ENCODE peak calls at places on chromosome 1, in seven cellular contexts. O is upper lobe of right lung; Q is IMR-90; P is lower lobe of right lung; N is CD4-positive, CD25-positive, alpha-beta regulatory T cell; T is right cardiac atrium; B is gastrocnemius medialis. D is an unnamed sample.

GRCh38 chr1:229253170-229253974 is 17.5 kb upstream of the RAB4A start:
- ATAC-seq in B (no peak), Q (no peak), P (no peak), N (peak), O (no peak), T (no peak), D (no peak)

GRCh38 chr1:227445092-227445674 is 118.2 kb upstream of the ZNF678 start:
- ATAC-seq in O (no peak), N (no peak), P (no peak), B (no peak), Q (no peak), T (no peak), D (no peak)

GRCh38 chr1:35319988-35320713 is 51.6 kb downstream of the ZMYM4 start:
- ATAC-seq in B (peak), P (peak), T (peak), O (peak), N (no peak), Q (peak), D (no peak)

GRCh38 chr1:221149111-221149510 is 269.9 kb downstream of the HLX start:
- ATAC-seq in P (peak), T (peak), N (no peak), Q (peak), O (peak), B (peak), D (peak)

GRCh38 chr1:58573705-58574591 is 3.1 kb downstream of the TACSTD2 start:
- ATAC-seq in N (peak), B (no peak), Q (no peak), O (peak), P (peak), T (no peak), D (no peak)

GRCh38 chr1:236035681-236036101 is 29.2 kb downstream of the NID1 start:
- ATAC-seq in B (peak), P (no peak), N (no peak), Q (peak), O (no peak), T (peak), D (peak)

GRCh38 chr1:47147047-47147785 is 10.0 kb downstream of the CYP4A22 start:
- ATAC-seq in P (no peak), B (no peak), Q (no peak), T (no peak), N (no peak), O (no peak), D (no peak)

GRCh38 chr1:93471284-93471683 is 23.4 kb downstream of the FNBP1L start:
- ATAC-seq in B (no peak), Q (no peak), P (no peak), O (no peak), T (no peak), N (no peak), D (no peak)

GRCh38 chr1:33267468-33268205 is 11.3 kb downstream of the ZNF362 start:
- ATAC-seq in P (no peak), N (no peak), Q (no peak), B (no peak), T (no peak), O (no peak), D (no peak)

GRCh38 chr1:20197329-20197791 is 11.0 kb upstream of the PLA2G2C start:
- ATAC-seq in N (no peak), O (no peak), Q (no peak), P (no peak), B (no peak), T (no peak), D (no peak)

GRCh38 chr1:112698366-112699310 is 8.3 kb downstream of the RHOC start:
- ATAC-seq in Q (no peak), P (no peak), T (no peak), N (no peak), O (peak), B (no peak), D (no peak)

GRCh38 chr1:63981408-63981773 is 207.6 kb downstream of the ROR1 start:
- ATAC-seq in Q (no peak), O (no peak), B (peak), N (no peak), P (no peak), T (no peak), D (no peak)

GRCh38 chr1:171939730-171940129 is 98.4 kb downstream of the DNM3 start:
- ATAC-seq in T (no peak), Q (no peak), B (no peak), N (no peak), P (no peak), O (no peak), D (no peak)

GRCh38 chr1:108591471-108591870 is 31.6 kb downstream of the EEIG2 start:
- ATAC-seq in B (no peak), N (no peak), Q (peak), T (peak), P (peak), O (peak), D (peak)

GRCh38 chr1:178653091-178653490 is 72.0 kb upstream of the RALGPS2 start:
- ATAC-seq in P (no peak), B (no peak), N (no peak), O (no peak), T (no peak), Q (no peak), D (no peak)

GRCh38 chr1:19676438-19676922 is 11.8 kb downstream of the HTR6 start:
- ATAC-seq in T (peak), O (peak), Q (peak), N (no peak), B (peak), P (peak), D (peak)

GRCh38 chr1:13623021-13623637 is 39.5 kb downstream of the PDPN start:
- ATAC-seq in T (no peak), B (no peak), Q (no peak), N (no peak), O (peak), P (peak), D (peak)

GRCh38 chr1:243944429-243945160 is 94.6 kb upstream of the AKT3 start:
- ATAC-seq in B (no peak), T (no peak), N (no peak), O (no peak), Q (peak), P (no peak), D (no peak)

GRCh38 chr1:159141584-159142518 is 29.6 kb upstream of the CADM3 start:
- ATAC-seq in B (no peak), O (no peak), N (no peak), P (no peak), Q (peak), T (no peak), D (no peak)

GRCh38 chr1:248618119-248618518 is 16.8 kb downstream of the OR2T11 start:
- ATAC-seq in N (no peak), B (no peak), Q (no peak), P (no peak), T (no peak), O (no peak), D (no peak)

GRCh38 chr1:26159113-26160039 is 497 bp downstream of the FAM110D start:
- ATAC-seq in N (no peak), P (no peak), B (no peak), O (no peak), T (peak), Q (no peak), D (no peak)

GRCh38 chr1:51472349-51472748 is 46.7 kb downstream of the EPS15 start:
- ATAC-seq in N (no peak), T (peak), O (peak), Q (peak), P (peak), B (no peak), D (no peak)

GRCh38 chr1:223076382-223076781 is 66.7 kb downstream of the TLR5 start:
- ATAC-seq in Q (no peak), O (no peak), N (no peak), P (no peak), T (peak), B (no peak), D (no peak)

GRCh38 chr1:223079498-223079897 is 63.5 kb downstream of the TLR5 start:
- ATAC-seq in O (no peak), P (no peak), B (no peak), N (no peak), T (no peak), Q (no peak), D (no peak)

GRCh38 chr1:223084466-223084865 is 58.6 kb downstream of the TLR5 start:
- ATAC-seq in N (no peak), B (no peak), Q (no peak), P (no peak), O (no peak), T (peak), D (peak)

GRCh38 chr1:223077434-223077833 is 65.6 kb downstream of the TLR5 start:
- ATAC-seq in O (peak), T (peak), N (no peak), Q (no peak), B (no peak), P (no peak), D (no peak)

DNA sequence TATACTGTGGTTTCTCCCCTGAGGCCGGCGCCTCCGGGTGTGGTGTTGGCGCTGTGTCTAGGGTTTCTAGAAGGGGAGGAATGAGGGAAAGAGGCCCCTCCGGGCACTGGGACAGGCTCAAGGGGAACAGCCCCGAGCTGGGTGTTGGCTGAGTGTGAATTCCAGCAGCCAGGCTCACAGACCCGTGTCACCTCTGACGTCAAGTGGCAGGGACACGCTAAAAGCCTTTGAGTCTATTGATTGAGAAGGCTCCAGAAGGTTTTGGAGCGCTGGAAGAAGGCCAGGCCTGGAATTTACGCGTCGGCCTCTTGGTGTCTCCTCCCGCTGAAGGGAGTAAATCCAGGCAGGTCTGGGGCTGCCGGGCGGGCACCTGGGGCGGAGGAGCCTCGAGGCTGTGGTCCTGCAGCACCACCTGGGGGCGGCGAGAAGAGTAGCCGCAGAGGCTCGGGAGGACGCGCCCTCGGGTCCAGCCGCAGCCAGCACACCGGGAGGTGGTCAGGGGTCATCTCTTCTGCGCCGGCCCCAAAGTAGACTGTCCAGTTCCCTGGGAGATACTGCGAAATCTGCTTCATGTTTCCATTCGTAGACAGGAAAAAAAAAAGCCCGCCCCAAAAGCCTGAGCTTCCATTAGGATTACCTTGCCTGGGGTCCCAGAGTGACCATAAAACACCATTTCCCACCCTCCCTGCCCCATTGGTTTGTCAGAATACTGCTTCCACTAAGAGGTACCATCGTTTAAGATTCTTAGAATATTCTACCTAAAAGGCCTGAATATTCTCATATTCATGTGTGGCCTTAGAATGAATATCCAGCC is 61.7 kb downstream of the TLR5 start:
- ATAC-seq in T (peak), N (peak), B (peak), P (peak), Q (peak), O (peak), D (peak)
- H3K4me3 ChIP-seq in T (peak), N (peak), B (peak), P (peak), Q (peak), O (peak), D (peak)

GRCh38 chr1:41330588-41331545 is 30.4 kb upstream of the FOXO6 start:
- ATAC-seq in N (no peak), Q (peak), P (no peak), O (peak), T (peak), B (no peak), D (no peak)

GRCh38 chr1:41331546-41331917 is 29.7 kb upstream of the FOXO6 start:
- ATAC-seq in B (no peak), Q (no peak), N (no peak), T (no peak), O (no peak), P (no peak), D (no peak)

GRCh38 chr1:41328780-41329640 is 32.2 kb upstream of the FOXO6 start:
- ATAC-seq in Q (no peak), T (no peak), B (no peak), O (no peak), P (no peak), N (no peak), D (no peak)

GRCh38 chr1:41328011-41328615 is 33.1 kb upstream of the FOXO6 start:
- ATAC-seq in N (no peak), B (no peak), Q (no peak), P (no peak), T (no peak), O (no peak), D (no peak)

GRCh38 chr1:41329662-41330587 is 31.3 kb upstream of the FOXO6 start:
- ATAC-seq in O (no peak), P (no peak), N (no peak), B (no peak), T (peak), Q (no peak), D (no peak)
- H3K4me3 ChIP-seq in O (no peak), P (no peak), N (no peak), B (no peak), T (no peak), Q (no peak), D (no peak)

DNA sequence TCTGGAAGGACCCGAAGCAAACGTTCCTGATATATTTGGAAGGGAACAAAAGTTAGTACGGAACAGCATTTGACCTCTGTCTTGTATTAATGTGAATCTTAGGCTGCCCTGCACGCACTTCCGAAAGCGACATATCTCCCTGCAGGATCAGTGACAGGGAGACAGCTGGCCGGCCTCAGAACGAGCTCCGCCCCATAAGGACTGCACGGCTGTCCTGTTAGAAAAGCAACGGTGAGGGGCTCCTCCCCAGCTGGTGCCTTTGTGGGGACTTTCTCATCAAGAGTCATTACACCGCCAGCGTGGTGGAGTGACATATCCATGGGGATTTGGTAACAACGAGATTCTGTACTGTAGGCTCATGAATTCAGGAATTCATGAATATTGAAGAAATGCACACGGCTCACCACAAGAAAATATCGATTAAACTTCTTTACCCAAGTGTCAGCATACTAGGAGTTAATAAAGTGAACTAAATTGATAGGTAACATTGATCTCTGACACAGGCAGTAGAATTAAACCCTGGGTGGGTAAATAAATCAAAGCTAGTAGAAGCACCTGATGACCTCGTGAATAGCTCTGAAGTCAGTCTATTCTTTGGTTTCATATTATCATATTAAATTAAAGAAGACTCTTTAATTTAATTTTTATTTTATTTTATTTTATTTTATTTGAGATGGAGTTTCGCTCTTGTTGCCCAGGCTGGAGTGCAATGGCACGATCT is 8.1 kb upstream of the GREM2 start:
- ATAC-seq in N (no peak), P (no peak), B (no peak), T (no peak), O (no peak), Q (no peak), D (no peak)
- H3K4me3 ChIP-seq in N (no peak), P (no peak), B (peak), T (no peak), O (no peak), Q (no peak), D (no peak)

GRCh38 chr1:157562515-157562914 is 10.2 kb upstream of the FCRL5 start:
- ATAC-seq in Q (no peak), T (no peak), P (no peak), N (no peak), O (no peak), B (no peak), D (no peak)

DNA sequence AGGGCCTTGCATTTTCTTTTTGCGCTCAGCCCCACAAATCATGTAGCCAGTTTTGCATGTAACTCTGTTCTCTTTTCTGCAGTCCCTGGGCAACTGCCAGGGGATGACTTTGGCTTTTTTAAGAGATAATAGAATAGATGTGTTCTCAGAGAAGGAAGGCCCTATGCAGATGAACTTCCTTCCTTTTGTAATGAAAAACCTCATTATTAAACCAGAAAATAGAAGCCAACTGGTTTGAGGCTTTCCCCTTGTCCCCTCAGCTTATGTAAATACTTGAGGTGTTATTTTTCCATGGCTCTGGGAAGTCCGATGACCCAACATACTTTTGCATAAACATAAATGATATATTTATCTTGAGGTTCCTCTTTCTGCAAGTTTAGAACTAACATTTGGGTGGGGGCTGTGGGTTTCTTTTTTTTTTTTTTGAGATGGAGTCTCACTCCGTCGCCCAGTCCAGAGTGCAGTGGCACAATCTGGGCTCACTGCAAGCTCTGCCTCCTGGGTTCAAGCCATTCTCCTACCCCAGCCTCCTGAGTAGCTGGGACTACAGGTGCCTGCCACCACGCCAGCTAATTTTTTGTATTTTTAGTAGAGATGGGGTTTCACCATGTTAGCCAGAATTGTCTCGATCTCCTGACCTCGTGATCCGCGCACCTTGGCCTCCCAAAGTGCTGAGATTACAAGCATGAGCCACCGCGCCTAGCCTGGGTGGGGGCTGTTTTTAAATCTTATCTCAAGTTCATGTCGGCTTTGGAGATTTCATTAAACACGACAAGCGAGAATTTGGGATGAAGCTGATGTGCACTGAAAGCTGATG is 14.4 kb upstream of the FCRL5 start:
- ATAC-seq in N (no peak), B (no peak), P (no peak), T (no peak), Q (no peak), O (no peak), D (no peak)
- H3K4me3 ChIP-seq in N (no peak), B (no peak), P (no peak), T (no peak), Q (no peak), O (no peak), D (no peak)

GRCh38 chr1:207962716-207963428 is 51.9 kb upstream of the CD34 start:
- ATAC-seq in Q (peak), B (peak), P (peak), T (peak), N (no peak), O (peak), D (peak)

GRCh38 chr1:207959995-207960745 is 49.2 kb upstream of the CD34 start:
- ATAC-seq in T (peak), N (no peak), P (no peak), O (no peak), B (peak), Q (no peak), D (no peak)

GRCh38 chr1:207958376-207959139 is 47.6 kb upstream of the CD34 start:
- ATAC-seq in P (no peak), Q (no peak), N (no peak), O (no peak), B (no peak), T (no peak), D (no peak)

GRCh38 chr1:207956976-207957375 is 46.1 kb upstream of the CD34 start:
- ATAC-seq in T (no peak), B (no peak), Q (no peak), O (no peak), P (no peak), N (no peak), D (no peak)

DNA sequence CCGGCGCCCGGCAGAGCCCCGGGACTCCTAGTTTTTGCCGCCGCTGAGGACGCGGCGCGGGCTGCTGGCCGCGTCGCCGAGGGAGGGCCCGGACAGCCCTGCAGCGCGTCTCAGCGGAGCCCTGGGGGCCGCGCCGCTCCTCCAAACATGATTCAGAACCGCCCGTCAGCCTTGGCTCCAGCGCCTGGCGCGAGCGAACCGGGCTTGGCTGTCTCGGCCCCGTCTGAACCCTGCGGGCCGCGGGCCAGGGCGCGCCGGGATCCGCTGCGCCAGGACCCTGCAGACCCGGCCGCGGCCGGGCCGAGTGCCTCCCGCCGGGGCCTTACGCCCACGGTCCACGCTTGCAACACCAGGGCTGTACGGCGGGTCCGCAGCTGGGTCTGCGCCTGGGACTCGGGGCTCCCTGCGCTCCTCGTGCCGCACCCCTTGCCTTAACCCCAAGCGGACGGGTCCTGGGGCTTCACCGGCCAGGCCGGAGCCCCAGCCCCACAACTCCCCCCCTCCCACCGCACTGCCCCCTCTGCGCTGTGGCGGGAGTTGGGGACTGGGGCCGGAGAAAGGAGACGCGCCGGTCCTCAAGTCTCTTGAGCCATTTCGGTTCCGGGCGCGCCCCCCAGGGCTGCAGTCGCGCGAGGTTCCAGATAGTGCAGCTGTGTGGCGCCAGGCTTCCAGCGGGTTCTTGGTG is 48.4 kb upstream of the CD34 start:
- ATAC-seq in Q (peak), O (peak), N (no peak), B (peak), P (peak), T (peak), D (peak)
- H3K4me3 ChIP-seq in Q (peak), O (peak), N (no peak), B (peak), P (peak), T (peak), D (peak)